ENCODE peak calls at places on chromosomes 3 and 15, in ten cellular contexts. D, Y, H, R, O, M, J, P, W and X are unnamed samples.

GRCh38 chr3:108513961-108514360 is 3.6 kb upstream of the MYH15 start:
- DNase-seq in R (no peak), Y (no peak), J (no peak), M (peak; percentile 18), H (peak; percentile 23), P (no peak), D (no peak), W (no peak), O (no peak), X (no peak)

GRCh38 chr15:48645558-48646330 is at the start of gene FBN1:
- DNase-seq in M (peak; percentile 94), D (peak; percentile 47), R (peak; percentile 81), P (peak; percentile 84), H (peak; percentile 94), J (peak; percentile 92), W (peak; percentile 77), O (peak; percentile 71), Y (peak; percentile 90), X (peak; percentile 83)

GRCh38 chr15:25184356-25185155 is 229.8 kb downstream of the SNRPN start:
- DNase-seq in O (peak; percentile 3), J (no peak), W (peak; percentile 46), Y (peak; percentile 7), P (no peak), R (no peak), D (no peak), H (no peak), M (no peak), X (no peak)

GRCh38 chr15:48475600-48476395 is 144.6 kb downstream of the DUT start:
- DNase-seq in Y (no peak), P (no peak), H (no peak), J (no peak), W (no peak), D (no peak), O (no peak), R (no peak), M (peak; percentile 35), X (no peak)

GRCh38 chr15:61195116-61196002 is 33.7 kb downstream of the RORA start:
- DNase-seq in W (no peak), J (peak; percentile 39), Y (peak; percentile 49), M (peak; percentile 45), O (no peak), D (peak; percentile 21), P (no peak), H (peak; percentile 73), R (no peak), X (peak; percentile 51)

GRCh38 chr3:196997311-196997710 is 28.7 kb upstream of the PIGZ start:
- DNase-seq in P (no peak), R (no peak), O (peak; percentile 2), H (no peak), M (no peak), D (no peak), Y (peak; percentile 29), W (no peak), J (no peak), X (no peak)

GRCh38 chr3:65575376-65575840 is 463.3 kb downstream of the MAGI1 start:
- DNase-seq in D (no peak), Y (no peak), J (no peak), O (no peak), M (peak; percentile 74), W (no peak), H (peak; percentile 64), P (no peak), R (no peak), X (no peak)

GRCh38 chr3:114060906-114061655 is 4.5 kb downstream of the QTRT2 start:
- DNase-seq in Y (no peak), J (no peak), W (no peak), O (no peak), M (no peak), H (no peak), D (no peak), P (no peak), R (no peak), X (no peak)

GRCh38 chr3:136245691-136246090 is 4.4 kb upstream of the PCCB start:
- DNase-seq in H (no peak), Y (no peak), P (no peak), D (no peak), R (no peak), O (no peak), W (no peak), M (no peak), J (no peak), X (no peak)

GRCh38 chr3:71658131-71658530 is 67.1 kb downstream of the EIF4E3 start:
- DNase-seq in H (peak; percentile 69), W (peak; percentile 87), J (no peak), Y (no peak), O (peak; percentile 81), R (peak; percentile 85), M (peak; percentile 8), D (peak; percentile 21), P (peak; percentile 68), X (no peak)

GRCh38 chr15:62390793-62391543 is 225.9 kb upstream of the C2CD4B start:
- DNase-seq in M (peak; percentile 34), Y (peak; percentile 86), D (peak; percentile 71), H (peak; percentile 48), R (peak; percentile 27), W (peak; percentile 72), J (peak; percentile 76), P (peak; percentile 53), O (peak; percentile 44), X (peak; percentile 57)

GRCh38 chr3:148102156-148102555 is 595.5 kb upstream of the AGTR1 start:
- DNase-seq in H (no peak), O (no peak), P (no peak), J (no peak), W (no peak), D (no peak), R (no peak), Y (no peak), M (peak; percentile 9), X (no peak)

GRCh38 chr15:62850318-62850717 is 192.2 kb upstream of the TPM1 start:
- DNase-seq in P (no peak), H (no peak), W (no peak), R (no peak), J (no peak), Y (peak; percentile 56), D (no peak), O (peak; percentile 37), M (no peak), X (no peak)

GRCh38 chr3:106183762-106184391 is 315.1 kb upstream of the CBLB start:
- DNase-seq in D (no peak), W (no peak), P (no peak), O (no peak), M (peak; percentile 87), R (no peak), Y (no peak), J (no peak), H (peak; percentile 87), X (no peak)

DNA sequence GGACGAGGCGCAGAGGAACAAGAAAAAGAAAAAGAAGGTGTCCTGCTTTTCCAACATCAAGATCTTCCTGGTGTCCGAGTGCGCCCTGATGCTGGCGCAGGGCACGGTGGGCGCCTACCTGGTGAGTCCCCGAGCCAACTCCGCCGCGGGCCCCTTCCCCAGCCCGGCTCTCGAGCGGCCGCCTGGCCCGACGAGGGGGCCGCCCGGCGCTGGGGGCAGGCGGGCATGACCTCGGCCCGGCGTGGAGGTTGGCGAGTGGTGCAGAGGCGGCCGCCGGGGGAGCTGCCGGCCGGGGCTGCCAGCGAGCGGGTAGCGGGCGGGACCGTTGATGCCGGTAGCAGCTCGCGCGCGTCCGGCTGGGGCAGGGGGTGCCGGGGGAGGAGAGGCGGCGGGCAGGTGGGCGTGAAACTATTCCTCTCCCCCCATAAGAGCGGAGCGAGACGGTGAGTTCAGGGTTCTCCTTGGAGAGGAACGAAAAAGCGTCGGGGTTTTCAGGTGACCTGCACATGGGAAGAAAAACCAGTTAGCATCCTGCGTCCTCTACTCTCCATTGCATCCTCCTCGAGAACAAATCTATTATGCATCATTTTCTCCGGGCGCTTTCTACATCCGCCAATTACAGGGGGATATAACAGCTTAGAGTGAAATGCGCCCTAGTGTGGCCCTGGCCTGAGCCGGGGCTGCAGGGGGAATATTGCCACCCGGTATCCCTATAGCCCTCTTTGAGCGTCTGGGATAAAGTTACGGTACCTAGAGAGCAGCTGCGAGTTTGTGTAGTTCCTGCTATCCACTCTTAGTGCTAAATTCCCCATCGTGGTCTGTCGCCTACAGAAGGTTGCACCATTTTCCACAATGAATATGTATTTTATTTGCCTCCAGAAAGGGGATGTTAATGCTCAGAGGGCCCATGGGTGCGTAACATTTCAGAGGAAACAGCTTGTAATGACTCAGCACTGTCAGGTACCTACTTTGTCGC is 748 bp downstream of the SLCO3A1 start:
- DNase-seq in J (peak; percentile 88), Y (peak; percentile 84), M (peak; percentile 17), R (peak; percentile 27), P (peak; percentile 65), O (peak; percentile 64), W (peak; percentile 86), D (peak; percentile 51), H (peak; percentile 39), X (peak; percentile 35)
- TF ChIP-seq CTCF in J (no peak), Y (peak; percentile 44), M (no peak), R (no peak), P (no peak), O (peak; percentile 49), W (peak; percentile 19), D (no peak), H (peak; percentile 6), X (no peak)

GRCh38 chr15:32130823-32131222 is 100.5 kb downstream of the CHRNA7 start:
- DNase-seq in W (no peak), R (no peak), H (no peak), M (no peak), J (no peak), D (no peak), P (no peak), O (no peak), Y (no peak), X (no peak)
- TF ChIP-seq CTCF in W (no peak), R (no peak), H (no peak), M (no peak), J (no peak), D (no peak), P (no peak), O (no peak), Y (peak; percentile 60), X (no peak)

DNA sequence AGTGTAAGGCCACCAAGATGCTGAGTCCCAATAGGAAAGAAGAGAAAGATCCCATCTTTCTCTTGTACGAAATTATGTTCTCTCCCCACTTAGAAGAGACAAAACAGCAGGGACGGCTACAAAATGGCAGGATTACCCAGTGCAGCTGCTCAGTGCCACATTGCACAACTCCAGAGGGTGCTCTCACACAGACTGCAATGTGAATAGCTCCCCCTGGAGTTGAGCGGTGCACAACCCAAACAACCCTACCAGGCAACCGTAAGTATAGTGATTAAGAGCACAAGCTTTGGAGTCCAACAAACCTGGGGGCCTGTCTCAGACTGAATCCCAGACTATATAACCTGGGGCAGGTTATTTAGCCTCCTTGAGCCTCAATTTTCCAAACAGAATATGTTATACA is 3.1 kb upstream of the BHLHE40 start:
- DNase-seq in D (peak; percentile 81), O (peak; percentile 40), M (peak; percentile 59), J (peak; percentile 56), R (peak; percentile 40), P (peak; percentile 36), Y (peak; percentile 92), H (peak; percentile 78), W (peak; percentile 73), X (peak; percentile 46)
- TF ChIP-seq CTCF in D (peak; percentile 49), O (peak; percentile 58), M (peak; percentile 51), J (peak; percentile 62), R (peak; percentile 14), P (no peak), Y (peak; percentile 85), H (peak; percentile 59), W (peak; percentile 32), X (peak; percentile 74)

DNA sequence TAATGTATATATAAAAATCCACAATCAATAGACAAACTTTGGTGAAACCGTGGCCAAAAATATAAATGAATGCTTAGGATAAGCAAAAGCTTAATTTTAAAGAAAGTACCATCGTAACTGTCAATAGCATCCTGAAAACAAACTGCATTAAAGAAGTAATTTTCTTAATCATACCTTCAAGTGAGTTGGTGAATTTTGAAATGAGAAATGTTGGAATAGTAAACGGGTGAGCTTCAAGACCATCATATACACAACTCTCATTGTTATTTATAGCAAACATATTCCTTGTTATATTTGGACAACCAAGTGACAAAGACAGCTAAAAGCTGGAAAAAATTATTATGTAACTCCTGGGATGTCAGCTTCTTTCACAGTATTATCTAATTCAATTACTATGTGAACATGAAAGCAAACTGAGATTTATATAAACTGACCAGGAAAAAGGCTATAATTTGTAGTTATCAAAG is 3.7 kb downstream of the DAZL start:
- DNase-seq in P (no peak), W (no peak), O (no peak), R (no peak), H (no peak), D (no peak), M (no peak), Y (no peak), J (no peak), X (no peak)
- TF ChIP-seq CTCF in P (no peak), W (no peak), O (no peak), R (no peak), H (no peak), D (no peak), M (no peak), Y (peak; percentile 16), J (no peak), X (no peak)